ENCODE peak calls at places on chromosomes 13 and 19, in six cellular contexts. P, L, S, G, B and F are unnamed samples.

GRCh38 chr13:39417643-39418042 is 185.3 kb downstream of the LHFPL6 start:
- DNase-seq in P (no peak), L (no peak), S (no peak), G (no peak), B (no peak), F (no peak)

GRCh38 chr13:102317593-102317992 is 84.3 kb downstream of the FGF14 start:
- DNase-seq in P (peak), L (peak), S (no peak), G (peak), B (no peak), F (no peak)

GRCh38 chr13:51781246-51782022 is 22.5 kb downstream of the DHRS12 start:
- DNase-seq in P (no peak), L (no peak), S (no peak), G (no peak), B (no peak), F (peak)

GRCh38 chr19:2261438-2262172 is 5.4 kb upstream of the JSRP1 start:
- DNase-seq in P (no peak), L (no peak), S (no peak), G (no peak), B (no peak), F (peak)

GRCh38 chr19:49490287-49491029 is 3.0 kb downstream of the RPL13A start:
- DNase-seq in P (no peak), L (no peak), S (no peak), G (no peak), B (no peak), F (no peak)

GRCh38 chr19:31659897-31660210 is 310.6 kb upstream of the TSHZ3 start:
- DNase-seq in P (no peak), L (no peak), S (no peak), G (no peak), B (no peak), F (no peak)

GRCh38 chr19:38838208-38838985 is 6.8 kb upstream of the ECH1 start:
- DNase-seq in P (no peak), L (no peak), S (no peak), G (no peak), B (no peak), F (no peak)

GRCh38 chr19:39645800-39646411 is 9.8 kb upstream of the LGALS16 start:
- DNase-seq in P (no peak), L (no peak), S (no peak), G (no peak), B (no peak), F (no peak)

GRCh38 chr13:80341771-80342271 is 895 bp upstream of the SPRY2 start:
- DNase-seq in P (peak), L (peak), S (no peak), G (peak), B (no peak), F (peak)

GRCh38 chr13:114320065-114320464 is 5.8 kb downstream of the CHAMP1 start:
- DNase-seq in P (no peak), L (no peak), S (no peak), G (no peak), B (no peak), F (no peak)

GRCh38 chr19:679418-680286 is 3.5 kb downstream of the FSTL3 start:
- DNase-seq in P (peak), L (peak), S (no peak), G (peak), B (peak), F (peak)
- TF ChIP-seq CTCF in P (no peak), L (no peak), S (no peak), G (no peak), B (no peak), F (no peak)

GRCh38 chr19:27890696-27891095 is 1322.3 kb downstream of the UQCRFS1 start:
- DNase-seq in P (no peak), L (no peak), S (no peak), G (no peak), B (no peak), F (no peak)

GRCh38 chr19:27896091-27896490 is 1316.9 kb downstream of the UQCRFS1 start:
- DNase-seq in P (no peak), L (no peak), S (peak), G (no peak), B (no peak), F (no peak)

GRCh38 chr19:27891411-27891810 is 1321.5 kb downstream of the UQCRFS1 start:
- DNase-seq in P (no peak), L (no peak), S (no peak), G (no peak), B (no peak), F (no peak)

GRCh38 chr19:27892500-27892899 is 1320.5 kb downstream of the UQCRFS1 start:
- DNase-seq in P (no peak), L (no peak), S (peak), G (no peak), B (no peak), F (no peak)

GRCh38 chr19:27894906-27895754 is 1317.8 kb downstream of the UQCRFS1 start:
- DNase-seq in P (no peak), L (no peak), S (peak), G (no peak), B (no peak), F (no peak)
- TF ChIP-seq CTCF in P (no peak), L (no peak), S (no peak), G (no peak), B (no peak), F (no peak)

GRCh38 chr19:51904331-51905165 is at the start of gene ZNF649:
- DNase-seq in P (peak), L (peak), S (peak), G (peak), B (peak), F (peak)
- TF ChIP-seq CTCF in P (no peak), L (peak), S (no peak), G (no peak), B (peak), F (no peak)

GRCh38 chr19:46660008-46660517 is 919 bp downstream of the DACT3 start:
- DNase-seq in P (peak), L (peak), S (no peak), G (peak), B (no peak), F (no peak)
- TF ChIP-seq CTCF in P (peak), L (no peak), S (no peak), G (no peak), B (no peak), F (no peak)

DNA sequence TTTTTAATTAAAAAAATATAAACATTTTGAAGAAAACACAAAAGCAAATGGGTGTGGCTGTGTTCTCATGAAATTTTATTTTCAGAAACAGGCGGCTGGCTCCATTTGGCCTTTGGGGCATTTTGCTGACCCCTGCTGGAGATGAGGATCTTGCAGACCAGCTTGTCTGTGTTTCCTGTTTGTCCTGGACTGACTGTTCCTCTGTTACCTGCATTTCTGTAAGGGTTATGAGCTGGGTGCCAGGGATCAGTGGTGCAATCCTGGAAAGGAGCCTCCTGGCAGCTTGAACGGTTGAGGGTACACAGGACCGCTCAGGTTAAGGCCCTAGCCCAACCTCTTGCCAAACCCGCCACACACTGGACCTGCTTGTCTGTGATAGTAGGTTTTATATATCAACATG is 49.9 kb downstream of the ZNF787 start:
- DNase-seq in P (no peak), L (no peak), S (no peak), G (no peak), B (no peak), F (no peak)
- TF ChIP-seq CTCF in P (no peak), L (peak), S (no peak), G (no peak), B (peak), F (peak)